ENCODE peak calls at places on chromosome 19, in nine cellular contexts. G is mucosa of descending colon; C is activated CD4-positive, alpha-beta T cell treated with anti-CD3 and anti-CD28 coated beads for 24 hours; X is ELR; W is stimulated activated CD4-positive, alpha-beta T cell treated with anti-CD3 and anti-CD28 coated beads, Interleukin-4, amount 100 ng/mL, for 48 hours; N is brain microvascular endothelial cell; A is prostate gland; H is brain pericyte; B is mesenchymal stem cell. I is an unnamed sample.

GRCh38 chr19:4327877-4328242 is 10.8 kb downstream of the STAP2 start:
- DNase-seq in G (no peak), C (no peak), X (no peak), W (no peak), N (no peak), A (no peak), H (no peak), B (no peak), I (no peak)

GRCh38 chr19:40567040-40567749 is 9.5 kb upstream of the SHKBP1 start:
- DNase-seq in G (no peak), C (no peak), X (peak; percentile 14), W (no peak), N (no peak), A (no peak), H (no peak), B (no peak), I (no peak)

GRCh38 chr19:47023448-47023794 is 3.8 kb downstream of the NPAS1 start:
- DNase-seq in G (no peak), C (no peak), X (no peak), W (no peak), N (no peak), A (no peak), H (no peak), B (no peak), I (no peak)

GRCh38 chr19:33047422-33047821 is 17.3 kb downstream of the RHPN2 start:
- DNase-seq in G (peak; percentile 91), C (no peak), X (no peak), W (no peak), N (no peak), A (no peak), H (no peak), B (no peak), I (no peak)

GRCh38 chr19:40575326-40575725 is 1.3 kb upstream of the SHKBP1 start:
- DNase-seq in G (no peak), C (no peak), X (no peak), W (no peak), N (no peak), A (no peak), H (no peak), B (no peak), I (no peak)

GRCh38 chr19:46896076-46896794 is 35.4 kb downstream of the ARHGAP35 start:
- DNase-seq in G (no peak), C (no peak), X (no peak), W (no peak), N (no peak), A (no peak), H (no peak), B (no peak), I (no peak)

GRCh38 chr19:19213822-19214558 is 2.2 kb downstream of the NCAN start:
- DNase-seq in G (no peak), C (no peak), X (no peak), W (no peak), N (no peak), A (no peak), H (no peak), B (no peak), I (no peak)

GRCh38 chr19:7263521-7263920 is 30.7 kb downstream of the INSR start:
- DNase-seq in G (no peak), C (no peak), X (no peak), W (no peak), N (no peak), A (no peak), H (no peak), B (no peak), I (no peak)

GRCh38 chr19:14089662-14090508 is 666 bp downstream of the SAMD1 start:
- DNase-seq in G (peak; percentile 80), C (no peak), X (peak; percentile 76), W (no peak), N (peak; percentile 35), A (no peak), H (no peak), B (peak; percentile 74), I (peak; percentile 38)

GRCh38 chr19:56611288-56611687 is 16.2 kb downstream of the ZNF71 start:
- DNase-seq in G (no peak), C (no peak), X (no peak), W (no peak), N (no peak), A (no peak), H (no peak), B (no peak), I (no peak)

GRCh38 chr19:14475251-14476073 is at the start of gene PTGER1:
- DNase-seq in G (peak; percentile 60), C (no peak), X (peak; percentile 62), W (no peak), N (no peak), A (no peak), H (no peak), B (peak; percentile 61), I (no peak)

GRCh38 chr19:29876414-29876813 is 64.6 kb downstream of the CCNE1 start:
- DNase-seq in G (no peak), C (no peak), X (no peak), W (no peak), N (no peak), A (no peak), H (no peak), B (no peak), I (no peak)

GRCh38 chr19:10797541-10798256 is 38.3 kb downstream of the TMED1 start:
- DNase-seq in G (no peak), C (peak; percentile 79), X (no peak), W (peak; percentile 85), N (no peak), A (no peak), H (no peak), B (no peak), I (peak; percentile 55)

GRCh38 chr19:55674459-55674840 is 576 bp upstream of the EPN1 start:
- DNase-seq in G (no peak), C (no peak), X (no peak), W (no peak), N (no peak), A (no peak), H (no peak), B (no peak), I (no peak)